ENCODE peak calls at places on chromosomes 4 and X, in seven cellular contexts. U is NCI-H748 treated with DMSO at 0.1 percent for 48 hours, E is HTR-8/SVneo, P is HT1080, X is PC-9, J is HL-60, Z is EL. F is an unnamed sample.

GRCh38 chrX:72128881-72129280 is 2.8 kb downstream of the RTL5 start:
- DNase-seq in U (no peak), E (peak), Z (peak), J (no peak), X (no peak), P (no peak), F (no peak)

GRCh38 chrX:37380920-37381319 is 31.8 kb downstream of the PRRG1 start:
- DNase-seq in X (peak), Z (peak), E (no peak), J (no peak), U (no peak), P (peak), F (no peak)

GRCh38 chr4:126701756-126702155 is 931.0 kb upstream of the INTU start:
- DNase-seq in P (no peak), X (no peak), J (no peak), U (no peak), Z (peak), E (no peak), F (no peak)

GRCh38 chrX:103367502-103367901 is 8.8 kb upstream of the BEX3 start:
- DNase-seq in P (no peak), E (no peak), Z (peak), X (no peak), J (no peak), U (no peak), F (no peak)

GRCh38 chrX:28016823-28017222 is 35.6 kb upstream of the DCAF8L1 start:
- DNase-seq in J (peak), X (no peak), Z (no peak), E (no peak), U (no peak), P (no peak), F (no peak)

GRCh38 chrX:137550561-137551305 is 15.2 kb upstream of the ZIC3 start:
- DNase-seq in U (no peak), X (no peak), E (no peak), Z (no peak), J (no peak), P (no peak), F (no peak)

GRCh38 chrX:123665197-123665596 is 67.7 kb downstream of the THOC2 start:
- DNase-seq in X (peak), P (no peak), J (no peak), Z (no peak), U (no peak), E (no peak), F (no peak)

GRCh38 chr4:44145868-44146267 is 302.7 kb downstream of the KCTD8 start:
- DNase-seq in E (peak), P (peak), X (no peak), U (no peak), J (no peak), Z (no peak), F (no peak)

GRCh38 chr4:125741825-125742452 is 427.2 kb downstream of the FAT4 start:
- DNase-seq in P (peak), E (peak), J (no peak), Z (peak), U (no peak), X (no peak), F (no peak)

GRCh38 chr4:16722386-16722785 is 176.1 kb downstream of the LDB2 start:
- DNase-seq in J (no peak), U (no peak), Z (peak), X (no peak), P (no peak), E (no peak), F (no peak)

GRCh38 chr4:8381814-8382581 is 58.5 kb downstream of the ACOX3 start:
- DNase-seq in E (no peak), Z (no peak), X (no peak), U (no peak), J (no peak), P (no peak), F (no peak)

GRCh38 chr4:80182237-80182866 is 15.0 kb upstream of the PRDM8 start:
- DNase-seq in U (no peak), P (no peak), J (no peak), Z (peak), E (no peak), X (no peak), F (no peak)

GRCh38 chr4:163110442-163110841 is 56.2 kb downstream of the NAF1 start:
- DNase-seq in E (no peak), J (no peak), Z (no peak), X (no peak), P (no peak), U (no peak), F (no peak)

GRCh38 chrX:47802589-47802988 is 34.1 kb upstream of the ZNF81 start:
- DNase-seq in X (no peak), E (no peak), J (no peak), Z (peak), P (no peak), U (no peak), F (no peak)

GRCh38 chr4:100190643-100191600 is 654 bp upstream of the DDIT4L start:
- DNase-seq in Z (peak), J (peak), P (no peak), X (peak), U (peak), E (peak), F (no peak)

GRCh38 chrX:136260801-136261200 is 9.6 kb upstream of the MAP7D3 start:
- DNase-seq in J (no peak), X (peak), E (no peak), U (no peak), P (peak), Z (peak), F (no peak)

GRCh38 chrX:74613350-74614192 is 853 bp downstream of the RLIM start:
- DNase-seq in U (peak), J (peak), P (peak), X (no peak), E (peak), Z (peak), F (no peak)

GRCh38 chr4:31417051-31417450 is 696.9 kb downstream of the PCDH7 start:
- DNase-seq in J (no peak), Z (no peak), E (no peak), P (no peak), U (no peak), X (no peak), F (no peak)

GRCh38 chr4:114464873-114465272 is 133.7 kb upstream of the UGT8 start:
- DNase-seq in U (no peak), Z (no peak), X (no peak), J (no peak), P (peak), E (no peak), F (no peak)

GRCh38 chr4:87506974-87507701 is 22.0 kb downstream of the SPARCL1 start:
- DNase-seq in X (no peak), E (no peak), P (peak), J (no peak), Z (peak), U (no peak), F (no peak)

GRCh38 chr4:8346838-8347605 is 77.5 kb downstream of the HTRA3 start:
- DNase-seq in E (no peak), J (no peak), X (no peak), Z (no peak), P (no peak), U (no peak), F (no peak)

GRCh38 chr4:98343640-98344039 is 82.5 kb downstream of the RAP1GDS1 start:
- DNase-seq in U (no peak), Z (peak), E (no peak), P (no peak), J (no peak), X (no peak), F (no peak)

GRCh38 chr4:54840992-54841768 is 183.4 kb downstream of the KIT start:
- DNase-seq in E (peak), X (no peak), Z (peak), P (peak), J (peak), U (no peak), F (no peak)

GRCh38 chr4:94649381-94650128 is 108.2 kb upstream of the BMPR1B start:
- DNase-seq in X (no peak), E (no peak), Z (peak), P (no peak), J (no peak), U (no peak), F (no peak)

GRCh38 chrX:16870861-16871584 is 861 bp upstream of the RBBP7 start:
- DNase-seq in E (no peak), U (no peak), X (peak), Z (peak), J (peak), P (no peak), F (no peak)

GRCh38 chr4:152609460-152609859 is 70.3 kb downstream of the TMEM154 start:
- DNase-seq in Z (no peak), P (no peak), E (no peak), J (no peak), X (no peak), U (no peak), F (no peak)

GRCh38 chrX:129115104-129115503 is 408.2 kb downstream of the SMARCA1 start:
- DNase-seq in X (no peak), J (peak), E (peak), U (no peak), P (peak), Z (peak), F (no peak)

GRCh38 chrX:135531813-135532212 is 11.4 kb downstream of the INTS6L start:
- DNase-seq in X (no peak), U (no peak), J (no peak), P (no peak), E (no peak), Z (peak), F (no peak)

GRCh38 chr4:119517361-119518229 is 111.0 kb downstream of the PDE5A start:
- DNase-seq in U (no peak), X (no peak), E (no peak), J (no peak), P (no peak), Z (peak), F (no peak)

GRCh38 chr4:56505269-56506109 is at the start of gene ARL9:
- DNase-seq in X (no peak), E (no peak), U (peak), Z (peak), P (no peak), J (no peak), F (peak)

GRCh38 chr4:44446801-44447562 is 1.6 kb downstream of the KCTD8 start:
- DNase-seq in J (no peak), E (no peak), X (no peak), U (no peak), Z (no peak), P (no peak), F (no peak)

GRCh38 chrX:54564942-54565341 is 34.9 kb downstream of the GNL3L start:
- DNase-seq in J (no peak), X (no peak), P (no peak), E (no peak), Z (peak), U (no peak), F (no peak)

GRCh38 chr4:80610845-80611244 is 275.3 kb downstream of the CFAP299 start:
- DNase-seq in P (peak), Z (peak), E (no peak), X (no peak), J (no peak), U (no peak), F (no peak)

GRCh38 chr4:158316264-158316663 is 106.0 kb downstream of the TMEM144 start:
- DNase-seq in J (no peak), Z (no peak), X (no peak), U (no peak), P (no peak), E (no peak), F (no peak)

GRCh38 chr4:153137168-153137567 is 67.1 kb upstream of the TRIM2 start:
- DNase-seq in E (peak), P (peak), J (no peak), X (peak), U (no peak), Z (peak), F (no peak)

GRCh38 chr4:158253350-158253980 is 43.2 kb downstream of the TMEM144 start:
- DNase-seq in X (no peak), J (peak), P (peak), E (peak), Z (peak), U (peak), F (peak)

F was measured in stimulated activated CD4-positive, alpha-beta T cell treated with anti-CD3 and anti-CD28 coated beads, Interleukin-2, amount 100 ng/mL, for 4 hours.